ENCODE peak calls at places on chromosomes 4 and X, in four cellular contexts. C is AG04450, F is tibial artery, E is body of pancreas. W is an unnamed sample.

GRCh38 chrX:139932077-139932900 is 564 bp downstream of the ATP11C start:
- DNase-seq in F (peak), C (no peak), E (peak), W (no peak)

GRCh38 chrX:131677655-131678628 is 134.1 kb downstream of the OR13H1 start:
- DNase-seq in F (no peak), E (peak), C (no peak), W (no peak)

GRCh38 chr4:25104561-25104960 is 55.7 kb downstream of the SEPSECS start:
- DNase-seq in C (no peak), E (no peak), F (no peak), W (no peak)

GRCh38 chr4:34720563-34720962 is 1523.8 kb downstream of the ARAP2 start:
- DNase-seq in E (no peak), C (no peak), F (no peak), W (no peak)

GRCh38 chr4:168514249-168514852 is 17.5 kb downstream of the PALLD start:
- DNase-seq in F (no peak), C (no peak), E (no peak), W (no peak)

GRCh38 chr4:25022741-25023140 is 8.0 kb downstream of the LGI2 start:
- DNase-seq in E (no peak), C (no peak), F (no peak), W (no peak)

GRCh38 chrX:151396042-151396826 is 772 bp upstream of the VMA21 start:
- DNase-seq in F (peak), C (peak), E (no peak), W (no peak)

GRCh38 chr4:22901631-22902030 is 208.9 kb downstream of the GBA3 start:
- DNase-seq in F (no peak), C (no peak), E (no peak), W (no peak)

GRCh38 chr4:128877934-128878333 is 68.4 kb downstream of the JADE1 start:
- DNase-seq in F (no peak), C (no peak), E (no peak), W (no peak)

GRCh38 chr4:170083546-170083945 is 6.2 kb downstream of the AADAT start:
- DNase-seq in F (no peak), E (no peak), C (no peak), W (no peak)

GRCh38 chr4:68342139-68342538 is 7.8 kb downstream of the YTHDC1 start:
- DNase-seq in E (no peak), C (no peak), F (no peak), W (no peak)

GRCh38 chr4:19213388-19213787 is 1038.3 kb upstream of the SLIT2 start:
- DNase-seq in E (no peak), C (no peak), F (no peak), W (no peak)

GRCh38 chrX:10598540-10598939 is 21.8 kb downstream of the MID1 start:
- DNase-seq in E (no peak), C (no peak), F (no peak), W (no peak)

GRCh38 chrX:66013195-66013816 is 26.6 kb downstream of the VSIG4 start:
- DNase-seq in E (no peak), F (no peak), C (no peak), W (no peak)

GRCh38 chr4:23062188-23062587 is 369.5 kb downstream of the GBA3 start:
- DNase-seq in F (no peak), C (no peak), E (no peak), W (no peak)

GRCh38 chrX:44784241-44784640 is 59.6 kb upstream of the DUSP21 start:
- DNase-seq in F (no peak), E (no peak), C (no peak), W (no peak)

GRCh38 chrX:29948653-29949052 is 266.7 kb upstream of the MAGEB2 start:
- DNase-seq in C (no peak), E (no peak), F (no peak), W (no peak)

DNA sequence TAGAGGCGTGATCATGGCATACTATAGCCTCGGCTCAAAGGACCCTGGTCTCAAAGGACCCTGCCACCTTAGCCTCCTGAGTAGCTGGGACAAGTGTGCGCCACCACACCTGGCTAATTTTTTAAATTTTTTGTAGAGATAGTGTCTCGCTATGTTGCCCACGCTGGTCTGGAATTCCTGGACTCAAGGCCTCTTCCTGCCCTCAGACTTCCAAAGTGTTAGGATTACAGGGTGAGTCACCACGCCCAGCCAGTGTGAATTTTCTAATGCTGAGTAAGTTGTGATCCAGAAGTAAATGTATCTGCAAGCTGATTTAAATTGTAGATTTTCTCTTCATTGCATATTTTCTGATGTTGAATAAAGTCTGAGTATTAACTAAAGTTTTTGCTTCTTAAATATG is 2.6 kb upstream of the ZNF674 start:
- DNase-seq in F (no peak), C (peak), E (no peak), W (no peak)
- H3K27ac ChIP-seq in F (no peak), C (peak), E (no peak), W (no peak)

DNA sequence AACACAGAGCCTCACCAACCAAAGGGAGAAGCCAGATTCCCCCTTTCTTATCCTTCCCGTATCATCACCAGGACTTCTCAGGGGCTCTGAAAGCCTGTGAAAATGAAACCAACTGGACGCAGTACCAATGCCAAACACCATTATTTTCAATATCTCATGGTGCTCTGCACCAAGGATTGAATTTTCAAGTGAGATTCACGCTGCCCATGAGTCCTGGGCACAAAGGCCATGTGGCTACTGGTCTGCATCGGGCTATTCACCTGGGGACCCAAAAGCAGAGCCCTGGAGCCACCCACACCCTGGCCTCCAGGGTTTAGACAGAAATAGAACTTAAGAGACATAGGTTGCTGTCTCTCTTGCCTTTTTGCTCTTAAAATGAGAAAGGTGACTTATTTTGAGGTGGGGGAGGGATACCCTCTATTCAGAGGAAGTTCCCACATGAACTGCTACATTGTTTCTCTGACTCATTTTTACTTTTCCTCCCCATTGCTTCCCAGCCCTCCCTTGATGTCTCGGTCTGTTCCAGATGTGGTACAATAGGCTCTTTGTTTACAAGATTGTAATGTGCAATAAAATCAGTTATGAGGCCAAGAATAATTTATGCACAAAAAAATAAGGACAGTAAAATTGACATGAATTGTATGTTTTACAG is 55.4 kb downstream of the MAML3 start:
- DNase-seq in C (no peak), F (no peak), E (no peak), W (no peak)
- H3K27ac ChIP-seq in C (peak), F (peak), E (peak), W (no peak)

DNA sequence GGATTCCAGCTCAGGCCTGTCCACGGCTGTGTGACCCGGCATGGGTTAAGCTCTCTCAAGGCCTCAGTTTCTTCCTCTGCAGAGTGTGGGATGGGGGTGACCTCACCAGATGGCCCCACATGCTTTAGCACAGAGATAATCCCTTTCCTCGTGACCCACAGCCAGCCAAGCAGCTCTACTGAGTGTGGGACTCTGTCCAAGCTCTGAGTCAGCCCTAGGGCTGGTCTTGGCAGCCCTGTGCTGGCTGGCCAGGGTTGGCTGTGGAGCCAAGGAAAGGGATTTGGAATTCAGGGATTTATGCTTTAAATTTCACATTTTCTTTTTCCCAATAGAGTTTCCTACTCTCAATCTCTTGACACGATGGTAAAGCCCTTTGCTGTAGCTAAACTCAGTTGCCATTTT is 19.7 kb upstream of the SPON2 start:
- DNase-seq in E (peak), F (peak), C (peak), W (peak)
- H3K27ac ChIP-seq in E (peak), F (peak), C (peak), W (peak)

DNA sequence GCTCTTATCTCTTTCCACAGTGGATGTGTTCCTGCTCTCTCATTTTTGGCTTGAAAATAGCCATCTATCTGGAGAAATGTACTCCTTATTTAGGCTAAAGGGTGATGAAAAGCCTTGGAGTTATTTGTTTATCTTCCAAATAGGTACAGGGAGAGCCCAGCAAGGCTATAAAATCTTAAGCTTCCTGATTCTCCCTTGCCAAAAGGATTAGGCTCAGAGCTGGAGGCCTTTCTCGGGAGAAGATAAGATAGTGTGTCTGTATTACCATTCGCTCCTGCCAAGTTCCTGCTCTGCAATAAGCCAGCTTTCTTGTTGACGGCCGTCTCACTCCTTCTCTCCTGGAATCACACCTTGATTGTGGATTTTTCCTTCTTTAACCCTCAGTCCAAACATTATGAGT is 171.7 kb upstream of the TTC29 start:
- DNase-seq in F (no peak), C (no peak), E (no peak), W (no peak)
- H3K27ac ChIP-seq in F (peak), C (no peak), E (no peak), W (no peak)

DNA sequence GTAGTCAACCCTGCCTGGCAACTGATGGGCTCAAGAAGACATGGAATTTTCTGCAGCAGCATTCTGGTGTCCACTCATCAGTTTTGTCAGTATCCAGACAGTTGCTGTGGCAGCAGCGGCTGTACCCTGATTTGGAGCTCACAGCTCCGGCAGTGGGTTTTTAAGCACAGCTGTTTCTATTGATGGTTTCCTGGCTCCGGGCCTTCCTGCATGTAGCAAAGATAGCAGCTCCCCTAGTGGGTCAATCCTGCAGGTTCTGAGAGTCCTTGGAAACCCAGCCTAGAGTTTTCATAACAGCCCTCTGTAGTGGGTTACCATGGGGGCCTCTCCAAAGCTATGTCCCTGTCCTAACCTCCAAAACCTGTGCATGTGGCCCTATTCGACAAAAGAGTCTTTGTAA is 84.0 kb upstream of the ATP6AP2 start:
- DNase-seq in C (peak), E (no peak), F (no peak), W (peak)
- H3K27ac ChIP-seq in C (no peak), E (no peak), F (no peak), W (no peak)

GRCh38 chr4:119628281-119629141 is at the start of gene PDE5A:
- DNase-seq in E (peak), C (peak), F (peak), W (peak)

GRCh38 chr4:119626420-119626819 is 2.2 kb downstream of the PDE5A start:
- DNase-seq in F (no peak), C (no peak), E (no peak), W (no peak)

GRCh38 chr4:119626943-119627266 is 1.7 kb downstream of the PDE5A start:
- DNase-seq in C (no peak), F (peak), E (no peak), W (no peak)

GRCh38 chr4:119627267-119628190 is 1.1 kb downstream of the PDE5A start:
- DNase-seq in E (peak), F (peak), C (peak), W (peak)

DNA sequence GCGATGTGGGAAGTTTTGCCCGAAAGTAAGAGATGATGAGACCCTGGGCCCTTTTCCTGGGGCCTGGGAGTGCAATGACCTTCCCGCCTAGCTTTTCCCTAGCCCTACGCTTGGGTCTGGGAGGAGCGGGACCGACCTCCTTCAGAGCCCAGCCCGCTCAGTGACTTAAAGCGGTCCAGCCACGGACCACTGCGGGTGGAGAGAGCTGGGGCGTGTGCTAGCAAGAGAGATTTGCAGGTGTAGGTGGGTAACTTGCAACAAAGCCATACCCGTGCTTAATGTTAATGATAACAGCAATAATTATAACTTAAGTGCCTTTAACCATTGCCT is 503 bp upstream of the PDE5A start:
- DNase-seq in F (no peak), E (no peak), C (no peak), W (no peak)
- H3K27ac ChIP-seq in F (peak), E (peak), C (peak), W (no peak)

DNA sequence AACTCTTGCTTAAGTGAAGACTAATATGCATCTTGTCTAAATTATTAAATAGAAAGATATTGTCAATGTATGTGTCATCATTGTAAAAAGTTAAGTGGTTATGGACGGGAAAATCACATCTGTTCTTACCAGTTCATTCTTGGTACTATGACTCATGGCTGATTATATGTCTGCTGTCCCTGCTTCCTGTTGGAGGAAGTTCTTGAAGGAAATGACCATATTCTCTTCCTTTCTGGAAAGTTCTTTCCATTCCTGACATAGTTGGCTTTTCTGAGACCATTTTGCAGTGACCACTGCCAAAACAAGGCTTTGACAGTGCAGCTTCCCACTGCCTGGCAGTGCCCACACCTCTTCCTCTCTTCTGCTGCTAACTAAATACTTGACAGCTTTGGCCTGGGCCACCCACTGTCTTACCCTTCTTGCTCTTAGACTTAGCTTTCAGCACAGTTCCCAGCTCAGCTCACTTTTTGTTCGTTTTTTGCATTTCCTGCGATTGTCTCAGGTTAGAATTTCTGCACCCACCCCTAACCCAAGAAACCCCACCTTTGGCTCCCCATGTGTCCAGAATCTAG is 13.2 kb upstream of the CLDN24 start:
- DNase-seq in E (no peak), C (peak), F (no peak), W (no peak)
- H3K27ac ChIP-seq in E (no peak), C (peak), F (no peak), W (no peak)

GRCh38 chrX:154815274-154815818 is 10.1 kb upstream of the MPP1 start:
- DNase-seq in E (no peak), F (no peak), C (no peak), W (no peak)

GRCh38 chrX:154821523-154821922 is 12.9 kb downstream of the SMIM9 start:
- DNase-seq in E (no peak), C (no peak), F (no peak), W (no peak)

GRCh38 chrX:154819771-154820341 is 14.6 kb upstream of the MPP1 start:
- DNase-seq in E (no peak), C (no peak), F (no peak), W (no peak)

GRCh38 chrX:154822029-154822428 is 12.4 kb downstream of the SMIM9 start:
- DNase-seq in E (no peak), F (no peak), C (no peak), W (no peak)

GRCh38 chrX:154818916-154819770 is 13.9 kb upstream of the MPP1 start:
- DNase-seq in F (no peak), E (no peak), C (no peak), W (no peak)
- H3K27ac ChIP-seq in F (no peak), E (no peak), C (no peak), W (no peak)